ENCODE peak calls at places on chromosomes 13 and 19, in seven cellular contexts. A is astrocyte of the spinal cord, Y is cardiac muscle cell, C is AG09309, Q is AG04450, R is dorsolateral prefrontal cortex, O is breast epithelium. J is an unnamed sample.

GRCh38 chr13:113743366-113744195 is 15.4 kb upstream of the TMEM255B start:
- DNase-seq in Q (no peak), A (no peak), O (no peak), C (no peak), R (no peak), Y (no peak), J (no peak)

GRCh38 chr19:54434862-54435174 is 14.2 kb upstream of the LENG8 start:
- DNase-seq in Y (no peak), A (no peak), C (no peak), O (no peak), Q (no peak), R (no peak), J (no peak)

GRCh38 chr13:100789481-100789880 is 114.9 kb upstream of the TMTC4 start:
- DNase-seq in R (peak), O (no peak), C (no peak), Q (no peak), A (peak), Y (no peak), J (no peak)

GRCh38 chr19:38233740-38234251 is 9.8 kb upstream of the DPF1 start:
- DNase-seq in R (peak), A (peak), Q (peak), O (peak), C (no peak), Y (peak), J (peak)

GRCh38 chr13:37173214-37173613 is 67.8 kb upstream of the CSNK1A1L start:
- DNase-seq in Q (peak), C (peak), R (no peak), A (peak), O (no peak), Y (no peak), J (peak)

GRCh38 chr13:112956516-112957294 is 12.3 kb upstream of the MCF2L start:
- DNase-seq in C (no peak), O (no peak), A (no peak), R (peak), Y (no peak), Q (no peak), J (no peak)

GRCh38 chr13:102977471-102977870 is 88.7 kb downstream of the SLC10A2 start:
- DNase-seq in O (no peak), Y (no peak), R (no peak), C (no peak), Q (no peak), A (no peak), J (no peak)

GRCh38 chr13:73945871-73946270 is 188.3 kb downstream of the KLF12 start:
- DNase-seq in Q (no peak), Y (peak), A (peak), O (peak), C (no peak), R (peak), J (no peak)

GRCh38 chr19:31515931-31516330 is 166.7 kb upstream of the TSHZ3 start:
- DNase-seq in Q (no peak), O (no peak), A (no peak), Y (no peak), C (no peak), R (no peak), J (no peak)

GRCh38 chr13:101382086-101382485 is 34.2 kb downstream of the NALCN start:
- DNase-seq in Q (no peak), Y (no peak), C (no peak), A (no peak), R (no peak), O (no peak), J (no peak)

GRCh38 chr13:102310691-102311432 is 91.0 kb downstream of the FGF14 start:
- DNase-seq in C (no peak), R (no peak), A (no peak), Y (no peak), O (no peak), Q (no peak), J (no peak)

GRCh38 chr13:99215466-99215865 is 14.8 kb downstream of the UBAC2 start:
- DNase-seq in A (no peak), Q (no peak), O (no peak), R (peak), C (no peak), Y (no peak), J (no peak)

GRCh38 chr13:29771247-29771646 is 79.2 kb downstream of the UBL3 start:
- DNase-seq in A (peak), Q (no peak), R (no peak), Y (peak), C (no peak), O (no peak), J (peak)
- TF ChIP-seq CTCF in A (peak), Q (peak), R (peak), Y (peak), C (peak), O (peak), J (no peak)

DNA sequence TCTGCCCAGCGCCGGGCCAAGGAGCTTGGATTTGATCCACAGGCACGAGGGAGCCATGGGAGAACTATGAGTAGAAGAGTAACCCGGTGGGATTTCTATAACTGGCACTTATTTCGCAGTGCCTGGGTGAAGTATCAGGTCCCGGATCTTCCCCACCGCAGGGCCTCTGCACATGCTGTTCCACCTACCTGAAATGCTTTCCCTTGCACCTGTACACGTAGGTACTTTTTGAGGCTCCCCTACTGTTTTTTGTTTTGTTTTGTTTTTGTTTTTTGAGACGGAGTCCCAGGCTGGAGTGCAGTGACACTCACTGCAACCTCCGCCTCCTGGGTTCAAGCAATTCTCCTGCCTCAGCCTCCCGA is 402 bp upstream of the KANK3 start:
- DNase-seq in Q (no peak), C (no peak), A (no peak), O (no peak), R (no peak), Y (no peak), J (no peak)
- H3K4me3 ChIP-seq in Q (peak), C (no peak), A (peak), O (peak), R (peak), Y (no peak), J (no peak)

DNA sequence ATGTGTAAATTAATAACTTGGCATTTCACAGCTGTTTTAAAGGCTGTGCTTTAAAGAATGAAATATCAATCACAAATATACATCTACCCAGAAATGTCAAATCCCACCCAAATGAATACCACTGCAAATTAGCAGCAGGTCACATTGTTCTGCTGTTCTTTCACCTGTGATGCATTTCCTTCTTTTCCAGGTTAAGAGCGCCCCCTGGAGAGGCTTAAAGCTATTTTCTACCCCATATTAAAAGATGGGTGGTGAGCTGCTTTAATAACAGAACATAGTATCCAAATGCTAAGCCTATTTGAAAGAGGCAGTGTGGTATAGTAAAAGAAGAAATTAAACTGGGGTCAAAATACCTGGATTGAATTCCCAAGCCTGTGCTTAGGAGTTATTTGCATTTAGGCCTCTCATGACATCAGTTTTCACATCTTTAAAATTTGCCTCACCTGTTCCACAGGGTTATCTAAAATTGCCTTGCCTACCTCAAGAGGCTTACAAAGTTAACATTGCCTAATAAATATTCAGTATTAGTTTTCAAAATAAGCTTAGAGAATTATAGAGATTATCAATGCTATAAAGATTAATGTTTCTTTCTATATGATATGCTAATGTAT is 396.9 kb upstream of the SLITRK5 start:
- DNase-seq in A (peak), R (no peak), Y (peak), Q (peak), O (no peak), C (no peak), J (peak)
- TF ChIP-seq CTCF in A (peak), R (peak), Y (peak), Q (peak), O (no peak), C (peak), J (peak)

GRCh38 chr19:29749450-29749849 is 34.4 kb upstream of the C19orf12 start:
- DNase-seq in O (no peak), A (no peak), Q (no peak), C (no peak), Y (no peak), R (no peak), J (no peak)

GRCh38 chr19:29752450-29753025 is 37.5 kb upstream of the C19orf12 start:
- DNase-seq in Y (no peak), O (no peak), R (no peak), A (no peak), C (no peak), Q (no peak), J (no peak)

GRCh38 chr19:29751932-29752331 is 36.9 kb upstream of the C19orf12 start:
- DNase-seq in Q (no peak), C (no peak), R (no peak), Y (no peak), A (no peak), O (no peak), J (no peak)

GRCh38 chr19:29753934-29754305 is 38.9 kb upstream of the C19orf12 start:
- DNase-seq in O (no peak), Y (no peak), A (no peak), Q (no peak), R (no peak), C (no peak), J (no peak)

DNA sequence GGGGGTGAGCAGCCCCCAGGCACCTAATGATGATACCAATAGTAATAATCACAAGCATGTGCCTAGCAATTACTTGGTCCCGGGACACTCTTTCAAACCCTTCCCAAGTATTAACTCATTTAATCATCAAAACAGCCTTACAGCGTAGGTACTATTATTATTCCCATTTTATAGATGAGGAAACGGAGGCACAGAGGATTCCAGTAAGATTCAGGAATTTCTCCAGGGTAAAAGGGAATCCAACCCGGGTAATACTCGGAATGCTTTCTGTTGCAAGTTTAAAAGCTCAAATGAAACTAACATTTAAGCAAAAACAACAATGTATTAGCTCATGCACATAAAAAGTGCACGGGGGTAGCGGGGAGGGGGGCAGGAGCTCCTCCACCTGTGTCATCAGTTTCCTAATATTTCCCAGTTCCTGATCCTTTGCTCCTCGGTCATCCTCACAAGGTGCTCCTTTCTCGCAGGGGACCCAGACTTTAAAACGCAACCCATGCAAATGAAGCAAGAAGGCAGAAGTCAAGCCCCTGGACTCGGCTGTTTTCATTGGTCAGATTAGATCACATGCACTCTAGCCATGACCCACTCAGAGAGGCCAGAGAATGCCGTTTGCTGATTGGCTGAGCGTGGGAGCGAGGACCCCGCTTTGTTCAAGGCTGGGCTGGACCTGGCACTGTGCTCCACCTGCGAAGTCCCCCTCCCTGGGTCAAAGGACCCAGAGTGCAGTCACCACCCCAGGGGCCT is 38.3 kb upstream of the C19orf12 start:
- DNase-seq in R (no peak), A (no peak), O (no peak), Q (no peak), C (no peak), Y (no peak), J (no peak)
- H3K4me3 ChIP-seq in R (no peak), A (no peak), O (no peak), Q (no peak), C (no peak), Y (no peak), J (no peak)

GRCh38 chr19:35740423-35741215 is 1.6 kb downstream of the IGFLR1 start:
- DNase-seq in Y (peak), Q (peak), O (peak), A (peak), R (peak), C (peak), J (peak)
- TF ChIP-seq CTCF in Y (peak), Q (peak), O (no peak), A (peak), R (no peak), C (peak), J (peak)

GRCh38 chr19:12526542-12526941 is 24.7 kb downstream of the ZNF564 start:
- DNase-seq in R (no peak), O (no peak), C (no peak), A (no peak), Q (no peak), Y (no peak), J (no peak)
- H3K4me3 ChIP-seq in R (no peak), O (no peak), C (no peak), A (no peak), Q (no peak), Y (no peak), J (no peak)

GRCh38 chr19:50511069-50511822 is at the start of gene JOSD2:
- DNase-seq in O (peak), Q (peak), A (peak), Y (peak), R (peak), C (peak), J (peak)
- TF ChIP-seq CTCF in O (no peak), Q (no peak), A (no peak), Y (no peak), R (no peak), C (no peak), J (no peak)

DNA sequence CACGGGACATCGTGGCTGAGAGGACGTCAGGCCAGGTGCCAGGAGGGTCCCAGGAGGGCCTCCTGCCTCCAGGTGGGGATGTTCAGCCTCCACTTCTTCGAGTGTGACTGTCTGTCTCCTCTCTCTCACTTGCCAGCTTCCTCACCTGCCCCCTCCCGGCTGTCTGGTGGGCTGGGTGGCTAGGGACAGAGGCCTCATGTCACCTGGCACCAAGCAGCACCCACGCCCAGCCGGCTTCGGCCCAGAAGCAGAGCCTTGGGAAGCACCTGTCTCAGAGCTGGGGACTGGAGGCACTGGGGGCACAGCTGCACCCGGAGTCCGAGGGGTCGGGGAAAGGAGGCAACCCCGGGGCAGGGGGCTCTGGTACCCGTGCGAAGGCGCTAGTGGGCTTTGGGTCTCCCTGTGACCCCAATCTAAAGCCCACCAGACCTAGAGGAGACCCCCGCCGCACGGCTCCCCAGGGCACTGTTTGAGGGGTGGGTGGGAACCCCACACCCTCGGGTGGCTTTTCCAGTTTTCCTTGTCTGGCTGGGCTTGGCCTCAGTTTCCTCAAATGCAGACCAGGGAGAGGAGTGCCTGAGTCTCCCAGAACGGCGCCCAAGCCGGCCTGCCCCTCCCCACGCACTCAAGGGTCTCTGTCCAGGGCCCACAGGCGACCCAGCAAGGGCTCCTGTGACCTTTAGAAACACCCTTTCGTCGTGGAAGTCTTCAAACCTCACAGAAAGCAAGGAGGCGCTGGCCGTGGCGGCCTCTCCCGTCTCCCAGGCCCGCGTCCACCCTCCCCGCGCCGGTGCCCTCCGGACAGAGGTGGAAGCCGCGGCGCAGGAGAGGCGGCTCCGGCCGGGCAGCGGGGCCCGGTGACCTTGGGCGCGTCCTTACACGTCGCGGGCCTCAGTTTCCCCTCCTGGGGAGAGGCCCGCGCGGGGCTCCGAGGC is 656 bp upstream of the HCN2 start:
- DNase-seq in R (no peak), C (no peak), O (no peak), A (no peak), Q (no peak), Y (peak), J (no peak)
- H3K4me3 ChIP-seq in R (peak), C (no peak), O (peak), A (no peak), Q (no peak), Y (peak), J (no peak)

GRCh38 chr19:19525611-19526380 is 2.9 kb upstream of the YJEFN3 start:
- DNase-seq in A (no peak), C (no peak), R (no peak), O (no peak), Q (no peak), Y (no peak), J (no peak)
- TF ChIP-seq CTCF in A (no peak), C (no peak), R (no peak), O (no peak), Q (no peak), Y (no peak), J (no peak)